ENCODE peak calls at places on chromosomes 16 and 17, in four cellular contexts. Z is LHCN-M2; S is activated CD4-positive, alpha-beta T cell treated with anti-CD3 and anti-CD28 coated beads, Interleukin-2, amount 50 U/mL, for 48 hours; E is thoracic aorta. B is an unnamed sample.

GRCh38 chr17:57906910-57907309 is 48.3 kb downstream of the CUEDC1 start:
- DNase-seq in Z (no peak), S (no peak), E (no peak), B (peak; percentile 80)

GRCh38 chr16:47888734-47889133 is 267.1 kb downstream of the ABCC12 start:
- DNase-seq in Z (no peak), S (no peak), E (no peak), B (no peak)

GRCh38 chr17:17022011-17022800 is 20.1 kb upstream of the MPRIP start:
- DNase-seq in Z (no peak), S (no peak), E (no peak), B (no peak)

GRCh38 chr17:58089111-58089510 is 5.9 kb downstream of the DYNLL2 start:
- DNase-seq in Z (no peak), S (no peak), E (no peak), B (no peak)

GRCh38 chr17:80937501-80938356 is 53.9 kb upstream of the CHMP6 start:
- DNase-seq in Z (no peak), S (no peak), E (no peak), B (no peak)

GRCh38 chr17:62703269-62703775 is 75.9 kb downstream of the MRC2 start:
- DNase-seq in Z (peak; percentile 80), S (peak; percentile 30), E (no peak), B (no peak)

GRCh38 chr17:44308320-44308818 is at the start of gene RUNDC3A:
- DNase-seq in Z (peak; percentile 73), S (peak; percentile 86), E (peak; percentile 30), B (peak; percentile 94)

GRCh38 chr16:424623-425081 is 797 bp upstream of the RAB11FIP3 start:
- DNase-seq in Z (no peak), S (no peak), E (no peak), B (no peak)

GRCh38 chr17:58252141-58252540 is 13.8 kb downstream of the LPO start:
- DNase-seq in Z (no peak), S (no peak), E (no peak), B (no peak)

GRCh38 chr16:1792836-1793577 is 498 bp downstream of the IGFALS start:
- DNase-seq in Z (no peak), S (no peak), E (no peak), B (no peak)

B was measured in mesendoderm.